ENCODE peak calls at places on chromosomes 3 and 15, in nine cellular contexts. N is activated T-helper 1 cell treated with Interleukin-2 at 50 U/mL for 16 hours; B is NCI-H748 treated with DMSO at 0.1 percent for 48 hours; K is CD8-positive, alpha-beta memory T cell; U is fibroblast of pulmonary artery; R is T-helper 17 cell; L is Karpas-422; C is M059J; O is GM12892. D is an unnamed sample.

GRCh38 chr3:146217324-146217723 is 33.6 kb downstream of the PLSCR4 start:
- DNase-seq in C (peak), B (no peak), N (no peak), L (no peak), U (no peak), O (no peak), K (no peak), R (no peak), D (no peak)

GRCh38 chr3:144142151-144142855 is 170.7 kb downstream of the DIPK2A start:
- DNase-seq in K (no peak), O (no peak), N (no peak), L (no peak), B (no peak), R (no peak), U (peak), C (peak), D (no peak)

GRCh38 chr3:103919327-103919726 is 1447.4 kb upstream of the ALCAM start:
- DNase-seq in R (no peak), K (no peak), U (no peak), C (peak), L (no peak), B (no peak), N (no peak), O (no peak), D (no peak)

GRCh38 chr3:119891944-119892721 is 110.2 kb downstream of the NR1I2 start:
- DNase-seq in U (peak), R (no peak), N (no peak), C (peak), L (peak), K (peak), O (no peak), B (peak), D (peak)

GRCh38 chr15:74954515-74954914 is 2.1 kb downstream of the RPP25 start:
- DNase-seq in L (no peak), K (no peak), N (no peak), R (no peak), B (no peak), O (no peak), C (no peak), U (peak), D (peak)

GRCh38 chr3:42668403-42668740 is 14.9 kb downstream of the ZBTB47 start:
- DNase-seq in O (no peak), R (no peak), K (no peak), L (no peak), N (no peak), U (no peak), C (no peak), B (no peak), D (no peak)

GRCh38 chr3:127457094-127457475 is 133.4 kb downstream of the TPRA1 start:
- DNase-seq in B (no peak), N (no peak), K (no peak), R (no peak), L (no peak), U (peak), C (peak), O (no peak), D (no peak)

GRCh38 chr3:101193957-101194356 is 126.4 kb downstream of the IMPG2 start:
- DNase-seq in O (no peak), C (peak), U (peak), B (no peak), N (no peak), R (no peak), K (no peak), L (no peak), D (no peak)

GRCh38 chr3:39154323-39155021 is 1.1 kb upstream of the CSRNP1 start:
- DNase-seq in B (no peak), R (no peak), C (no peak), K (no peak), N (no peak), L (no peak), O (no peak), U (no peak), D (peak)

GRCh38 chr3:150238043-150238802 is 169.9 kb upstream of the TSC22D2 start:
- DNase-seq in L (no peak), O (no peak), R (no peak), C (peak), U (no peak), K (no peak), B (no peak), N (no peak), D (no peak)

GRCh38 chr3:36700537-36701248 is 63.7 kb downstream of the DCLK3 start:
- DNase-seq in C (peak), O (peak), B (peak), U (peak), K (peak), L (peak), N (no peak), R (no peak), D (peak)

GRCh38 chr3:191141728-191142127 is 57.3 kb upstream of the OSTN start:
- DNase-seq in C (peak), L (no peak), K (no peak), N (no peak), R (no peak), B (no peak), O (no peak), U (peak), D (no peak)

GRCh38 chr3:23865595-23866396 is 51.0 kb downstream of the NKIRAS1 start:
- DNase-seq in B (no peak), L (peak), N (no peak), C (peak), O (peak), R (no peak), K (no peak), U (peak), D (no peak)

GRCh38 chr15:65841121-65841930 is 28.0 kb upstream of the RAB11A start:
- DNase-seq in B (no peak), K (no peak), L (no peak), N (no peak), C (peak), O (no peak), R (no peak), U (peak), D (peak)

GRCh38 chr15:39213385-39213840 is 367.5 kb upstream of the THBS1 start:
- DNase-seq in K (no peak), U (peak), R (no peak), B (no peak), O (no peak), N (no peak), L (no peak), C (peak), D (peak)

GRCh38 chr3:159536876-159537275 is 451.8 kb upstream of the IL12A start:
- DNase-seq in C (no peak), O (no peak), B (no peak), N (no peak), L (no peak), K (no peak), U (no peak), R (no peak), D (no peak)

GRCh38 chr3:184739594-184740505 is 28.0 kb upstream of the MAGEF1 start:
- DNase-seq in K (no peak), B (no peak), C (no peak), N (no peak), L (no peak), O (no peak), U (no peak), R (no peak), D (no peak)

GRCh38 chr3:127360647-127361046 is 72.8 kb upstream of the PRR20G start:
- DNase-seq in U (no peak), N (no peak), B (no peak), R (no peak), C (no peak), K (no peak), O (no peak), L (no peak), D (no peak)

GRCh38 chr15:85312925-85313324 is 67.5 kb upstream of the AKAP13 start:
- DNase-seq in N (no peak), O (no peak), B (no peak), R (no peak), C (peak), U (peak), L (no peak), K (no peak), D (peak)

GRCh38 chr3:24510030-24510648 is 15.5 kb upstream of the THRB start:
- DNase-seq in N (no peak), C (peak), K (no peak), O (no peak), U (no peak), L (no peak), B (no peak), R (no peak), D (peak)

GRCh38 chr15:100849021-100849831 is 30.4 kb upstream of the ALDH1A3 start:
- DNase-seq in L (no peak), B (no peak), K (peak), C (peak), N (peak), O (peak), R (peak), U (peak), D (peak)

GRCh38 chr15:81337713-81338157 is 13.8 kb upstream of the STARD5 start:
- DNase-seq in O (no peak), B (no peak), C (no peak), R (no peak), K (no peak), L (no peak), U (peak), N (no peak), D (peak)

GRCh38 chr3:126554560-126555525 is 3.9 kb downstream of the C3orf22 start:
- DNase-seq in B (no peak), N (no peak), R (peak), K (no peak), U (no peak), C (no peak), O (no peak), L (no peak), D (no peak)

GRCh38 chr3:136008732-136009456 is 43.4 kb downstream of the PPP2R3A start:
- DNase-seq in L (no peak), K (no peak), B (no peak), N (no peak), U (no peak), R (no peak), C (peak), O (no peak), D (no peak)

GRCh38 chr3:175238848-175239247 is 379.7 kb downstream of the NAALADL2 start:
- DNase-seq in C (no peak), U (no peak), K (no peak), B (peak), O (no peak), N (no peak), R (no peak), L (no peak), D (no peak)

GRCh38 chr15:93028632-93029612 is 60.1 kb downstream of the RGMA start:
- DNase-seq in O (no peak), U (peak), R (no peak), L (no peak), C (peak), N (no peak), B (no peak), K (no peak), D (peak)

GRCh38 chr15:47516576-47517371 is 200.5 kb upstream of the SEMA6D start:
- DNase-seq in C (no peak), K (no peak), L (no peak), B (no peak), N (no peak), O (no peak), U (peak), R (no peak), D (peak)

GRCh38 chr3:8760506-8760905 is 8.9 kb downstream of the OXTR start:
- DNase-seq in U (no peak), C (no peak), N (no peak), B (no peak), R (no peak), K (no peak), L (no peak), O (no peak), D (no peak)

GRCh38 chr15:92074161-92074560 is 220.7 kb downstream of the SLCO3A1 start:
- DNase-seq in U (no peak), C (no peak), L (no peak), K (no peak), B (no peak), R (no peak), N (no peak), O (no peak), D (no peak)

GRCh38 chr15:23574742-23575141 is 9.3 kb downstream of the MKRN3 start:
- DNase-seq in C (no peak), K (no peak), O (no peak), R (no peak), N (no peak), U (no peak), L (no peak), B (no peak), D (no peak)

GRCh38 chr3:159907828-159908227 is 80.8 kb upstream of the IL12A start:
- DNase-seq in N (no peak), C (no peak), R (no peak), B (no peak), U (no peak), O (no peak), L (no peak), K (no peak), D (no peak)

GRCh38 chr3:184582583-184582982 is 21.0 kb downstream of the EPHB3 start:
- DNase-seq in K (no peak), R (no peak), L (no peak), C (no peak), B (no peak), O (no peak), U (peak), N (no peak), D (peak)

GRCh38 chr15:92074646-92075045 is 221.1 kb downstream of the SLCO3A1 start:
- DNase-seq in K (no peak), N (no peak), B (no peak), R (no peak), L (no peak), O (no peak), C (peak), U (peak), D (peak)